ENCODE peak calls at places on chromosomes 13 and 19, in seven cellular contexts. H, E, F, K, R, O and P are unnamed samples.

GRCh38 chr13:46489586-46490023 is 63.4 kb upstream of the LRCH1 start:
- DNase-seq in H (no peak), E (no peak), F (no peak), K (no peak), R (peak; percentile 85), O (peak; percentile 76), P (no peak)

GRCh38 chr19:33201473-33201872 is 7.3 kb downstream of the LRP3 start:
- DNase-seq in H (no peak), E (no peak), F (no peak), K (no peak), R (no peak), O (no peak), P (no peak)

GRCh38 chr13:99522288-99522687 is 21.0 kb downstream of the TM9SF2 start:
- DNase-seq in H (no peak), E (no peak), F (no peak), K (peak; percentile 54), R (no peak), O (peak; percentile 49), P (no peak)

GRCh38 chr19:47094557-47095517 is 18.7 kb downstream of the ZC3H4 start:
- DNase-seq in H (peak; percentile 53), E (no peak), F (no peak), K (no peak), R (no peak), O (no peak), P (no peak)

GRCh38 chr13:29382021-29382420 is 213.5 kb downstream of the SLC7A1 start:
- DNase-seq in H (no peak), E (no peak), F (no peak), K (no peak), R (no peak), O (no peak), P (no peak)

GRCh38 chr13:78602561-78603239 is 652 bp downstream of the POU4F1 start:
- DNase-seq in H (no peak), E (no peak), F (no peak), K (no peak), R (no peak), O (no peak), P (peak; percentile 40)

GRCh38 chr13:85719749-85720148 is 79.5 kb downstream of the SLITRK6 start:
- DNase-seq in H (no peak), E (no peak), F (no peak), K (no peak), R (no peak), O (no peak), P (no peak)

GRCh38 chr13:89550842-89551422 is 1796.6 kb upstream of the MIR17HG start:
- DNase-seq in H (no peak), E (no peak), F (no peak), K (peak; percentile 20), R (no peak), O (no peak), P (no peak)

GRCh38 chr19:3094638-3095374 is 644 bp downstream of the GNA11 start:
- DNase-seq in H (no peak), E (peak; percentile 13), F (no peak), K (peak; percentile 34), R (no peak), O (no peak), P (peak; percentile 39)

GRCh38 chr13:90375851-90376250 is 971.6 kb upstream of the MIR17HG start:
- DNase-seq in H (no peak), E (no peak), F (no peak), K (no peak), R (no peak), O (no peak), P (no peak)

GRCh38 chr13:110261166-110262081 is 45.5 kb downstream of the COL4A1 start:
- DNase-seq in H (no peak), E (no peak), F (peak; percentile 39), K (no peak), R (no peak), O (no peak), P (no peak)

GRCh38 chr13:67238277-67238859 is 8.2 kb upstream of the PCDH9 start:
- DNase-seq in H (no peak), E (no peak), F (no peak), K (peak; percentile 73), R (no peak), O (peak; percentile 27), P (peak; percentile 71)

GRCh38 chr13:43023244-43023931 is at the start of gene DNAJC15:
- DNase-seq in H (peak; percentile 84), E (peak; percentile 76), F (peak; percentile 81), K (peak; percentile 96), R (no peak), O (peak; percentile 85), P (peak; percentile 83)

GRCh38 chr13:87820221-87820620 is 149.1 kb downstream of the SLITRK5 start:
- DNase-seq in H (no peak), E (peak; percentile 21), F (no peak), K (no peak), R (no peak), O (no peak), P (peak; percentile 67)